ENCODE peak calls at places on chromosomes 11 and 22, in nine cellular contexts. A is IMR-90, P is osteoblast, L is stomach, M is spleen, O is aorta, U is heart right ventricle, N is tibial nerve, T is prostate gland. G is an unnamed sample.

GRCh38 chr11:73288873-73289707 is 17.0 kb downstream of the P2RY6 start:
- DNase-seq in A (peak; percentile 65), P (peak; percentile 97), L (peak; percentile 65), M (peak; percentile 95), O (peak; percentile 90), U (peak; percentile 70), N (peak; percentile 65), T (peak; percentile 40), G (peak; percentile 34)

GRCh38 chr11:101348786-101349185 is 219.2 kb upstream of the PGR start:
- DNase-seq in A (no peak), P (no peak), L (no peak), M (no peak), O (no peak), U (no peak), N (no peak), T (no peak), G (no peak)

GRCh38 chr22:44539467-44540063 is 41.5 kb upstream of the RTL6 start:
- DNase-seq in A (no peak), P (no peak), L (no peak), M (no peak), O (no peak), U (no peak), N (no peak), T (no peak), G (no peak)

GRCh38 chr11:102553835-102554282 is 23.3 kb upstream of the MMP7 start:
- DNase-seq in A (no peak), P (no peak), L (no peak), M (no peak), O (no peak), U (no peak), N (no peak), T (no peak), G (no peak)

GRCh38 chr11:134488913-134489312 is 76.9 kb upstream of the B3GAT1 start:
- DNase-seq in A (no peak), P (peak; percentile 66), L (no peak), M (no peak), O (peak; percentile 44), U (no peak), N (no peak), T (no peak), G (no peak)

GRCh38 chr11:118911113-118911879 is 14.4 kb downstream of the BCL9L start:
- DNase-seq in A (peak; percentile 52), P (peak; percentile 80), L (no peak), M (peak; percentile 80), O (peak; percentile 77), U (no peak), N (no peak), T (no peak), G (no peak)

GRCh38 chr11:123653997-123654565 is 343 bp downstream of the SCN3B start:
- DNase-seq in A (peak; percentile 34), P (peak; percentile 92), L (peak; percentile 32), M (peak; percentile 83), O (peak; percentile 81), U (peak; percentile 51), N (no peak), T (peak; percentile 21), G (no peak)

GRCh38 chr11:126874831-126875230 is 125.7 kb downstream of the KIRREL3 start:
- DNase-seq in A (no peak), P (no peak), L (no peak), M (no peak), O (no peak), U (no peak), N (no peak), T (no peak), G (no peak)

GRCh38 chr11:133913761-133914160 is 43.0 kb downstream of the IGSF9B start:
- DNase-seq in A (no peak), P (no peak), L (no peak), M (no peak), O (no peak), U (no peak), N (no peak), T (no peak), G (no peak)

GRCh38 chr11:69447786-69448185 is 33.7 kb upstream of the LINC01488 start:
- DNase-seq in A (no peak), P (peak; percentile 86), L (peak; percentile 53), M (peak; percentile 66), O (peak; percentile 55), U (no peak), N (no peak), T (peak; percentile 63), G (no peak)

GRCh38 chr11:11600288-11600687 is 21.5 kb downstream of the GALNT18 start:
- DNase-seq in A (no peak), P (no peak), L (no peak), M (no peak), O (no peak), U (no peak), N (no peak), T (no peak), G (no peak)

GRCh38 chr11:44266056-44266780 is 43.7 kb downstream of the ALX4 start:
- DNase-seq in A (no peak), P (no peak), L (no peak), M (peak; percentile 70), O (no peak), U (no peak), N (no peak), T (no peak), G (no peak)

GRCh38 chr11:128207861-128208321 is 379.5 kb downstream of the ETS1 start:
- DNase-seq in A (peak; percentile 91), P (peak; percentile 41), L (no peak), M (no peak), O (no peak), U (no peak), N (no peak), T (no peak), G (no peak)

GRCh38 chr11:108340958-108341357 is 118.1 kb downstream of the ATM start:
- DNase-seq in A (no peak), P (no peak), L (no peak), M (no peak), O (no peak), U (no peak), N (no peak), T (peak; percentile 8), G (no peak)

GRCh38 chr22:29117799-29118477 is 45.1 kb downstream of the KREMEN1 start:
- DNase-seq in A (peak; percentile 24), P (no peak), L (no peak), M (no peak), O (no peak), U (no peak), N (no peak), T (no peak), G (no peak)

GRCh38 chr11:28964811-28965210 is 856.6 kb downstream of the METTL15 start:
- DNase-seq in A (peak; percentile 66), P (peak; percentile 13), L (no peak), M (no peak), O (no peak), U (no peak), N (no peak), T (no peak), G (no peak)

GRCh38 chr22:19832476-19833108 is 22.1 kb downstream of the GNB1L start:
- DNase-seq in A (no peak), P (peak; percentile 41), L (peak; percentile 9), M (no peak), O (no peak), U (no peak), N (no peak), T (no peak), G (no peak)

DNA sequence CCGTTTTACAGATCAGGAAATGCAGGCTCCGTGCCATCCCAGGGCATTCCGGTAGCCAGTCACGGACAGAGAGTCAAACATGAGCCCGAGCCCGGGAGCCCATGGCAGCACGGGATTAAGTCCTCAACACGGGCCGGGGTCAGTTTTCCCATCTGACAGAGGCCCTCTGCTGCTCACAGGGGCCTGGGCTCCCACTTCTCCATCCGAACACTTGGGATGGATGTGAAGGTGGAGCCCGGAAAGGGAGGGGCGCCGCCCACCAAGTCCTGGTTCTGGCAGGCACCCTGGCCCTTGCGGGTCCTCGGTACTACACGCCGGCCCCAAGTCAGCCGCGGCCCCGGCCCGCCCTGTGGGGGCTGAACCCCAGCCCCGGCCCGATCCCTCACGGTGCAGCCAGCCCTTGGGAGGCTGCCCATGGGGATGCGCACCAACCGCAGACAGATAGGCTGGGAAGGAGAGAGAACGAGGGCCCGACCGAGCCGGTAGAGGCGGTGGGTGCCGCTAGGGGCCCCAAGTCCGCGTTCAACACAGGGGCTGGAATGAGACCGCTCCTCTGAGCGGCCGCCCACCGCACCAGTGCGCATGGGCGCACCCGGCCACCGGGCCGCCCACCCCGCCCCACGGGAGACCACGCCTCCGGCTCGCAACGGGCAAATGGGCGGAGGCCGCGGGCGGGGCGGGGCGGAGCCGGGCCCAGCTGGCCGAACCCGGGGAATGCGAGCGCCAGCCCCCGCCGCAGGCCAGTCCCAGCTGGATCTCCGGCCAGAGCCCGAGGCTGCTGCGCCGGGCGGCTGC is at the start of gene CAPN5:
- DNase-seq in A (peak; percentile 92), P (peak; percentile 100), L (peak; percentile 94), M (peak; percentile 95), O (peak; percentile 98), U (peak; percentile 95), N (peak; percentile 83), T (peak; percentile 89), G (peak; percentile 86)
- H3K4me1 ChIP-seq in A (peaks cover 11% of the 10 kb centered on the region), P (peaks cover 14% of the 10 kb centered on the region), L (peaks cover 54% of the 10 kb centered on the region), M (no peaks in the 10 kb centered on the region), O (no peaks in the 10 kb centered on the region), U (peaks cover 14% of the 10 kb centered on the region), N (no peaks in the 10 kb centered on the region), T (peaks cover 3% of the 10 kb centered on the region), G (peaks cover 17% of the 10 kb centered on the region)

DNA sequence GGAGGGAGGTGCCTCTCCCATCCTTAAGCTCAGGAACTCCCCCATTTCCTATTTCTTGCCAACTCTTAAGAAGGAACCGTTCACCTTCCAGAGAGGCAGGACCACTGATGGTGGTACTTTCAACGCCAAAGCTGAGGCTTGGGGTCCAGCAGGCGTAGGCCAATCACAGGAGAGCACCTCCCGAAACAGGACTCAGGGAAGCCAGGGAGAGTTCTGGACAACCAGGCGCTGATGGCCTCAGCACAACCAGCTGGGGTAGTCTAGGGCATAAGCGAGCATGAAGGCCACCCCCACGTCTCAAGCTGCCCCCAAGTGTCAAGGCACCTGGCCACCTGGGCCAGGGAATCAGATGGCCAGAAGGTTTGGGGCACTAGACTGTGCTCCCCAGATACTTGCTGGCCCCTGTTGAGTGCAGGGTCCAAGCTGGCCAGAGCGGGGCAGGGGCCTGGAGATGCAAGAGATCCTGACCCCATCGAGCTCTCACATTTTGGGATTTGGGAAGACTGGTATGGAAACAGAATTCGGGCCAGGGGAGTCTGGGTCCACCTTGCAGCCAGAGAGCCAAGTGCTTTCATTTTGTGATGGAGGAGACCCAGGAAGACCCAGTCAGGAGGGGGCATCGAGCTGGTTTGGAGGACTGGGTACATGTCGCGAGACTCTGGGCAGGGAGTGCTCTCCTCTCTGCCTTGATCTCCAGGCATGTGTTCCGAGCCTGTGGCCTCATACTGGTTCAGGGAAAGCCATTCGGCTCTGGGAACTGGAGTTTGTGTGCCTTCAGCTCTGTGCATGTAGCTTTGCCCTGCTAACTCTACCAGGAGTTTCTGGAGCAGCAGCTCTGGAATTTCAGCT is 926 bp downstream of the CD6 start:
- DNase-seq in A (no peak), P (no peak), L (no peak), M (no peak), O (peak; percentile 51), U (no peak), N (no peak), T (no peak), G (no peak)
- H3K4me3 ChIP-seq in A (no peak overlapping the region), P (no peak overlapping the region), L (peak overlapping the region; percentile 26), M (peak overlapping the region; percentile 22), O (no peak overlapping the region), U (no peak overlapping the region), N (no peak overlapping the region), T (no peak overlapping the region), G (peak overlapping the region; percentile 92)

GRCh38 chr11:2687782-2688191 is 12.0 kb downstream of the KCNQ1OT1 start:
- DNase-seq in A (no peak), P (peak; percentile 59), L (no peak), M (peak; percentile 65), O (peak; percentile 64), U (no peak), N (no peak), T (no peak), G (no peak)
- H3K36me3 ChIP-seq in A (peaks cover 11% of the 10 kb centered on the region), P (peaks cover 20% of the 10 kb centered on the region), L (no peaks in the 10 kb centered on the region), M (peaks cover 14% of the 10 kb centered on the region), O (no peaks in the 10 kb centered on the region), U (no peaks in the 10 kb centered on the region), N (no peaks in the 10 kb centered on the region), T (no peaks in the 10 kb centered on the region), G (no peaks in the 10 kb centered on the region)

GRCh38 chr22:42301742-42302102 is 31.3 kb upstream of the TCF20 start:
- DNase-seq in A (no peak), P (no peak), L (no peak), M (no peak), O (no peak), U (no peak), N (no peak), T (no peak), G (no peak)
- H3K4me1 ChIP-seq in A (peaks cover 2% of the 10 kb centered on the region), P (no peaks in the 10 kb centered on the region), L (peaks cover 41% of the 10 kb centered on the region), M (peaks cover 27% of the 10 kb centered on the region), O (no peaks in the 10 kb centered on the region), U (peaks cover 8% of the 10 kb centered on the region), N (no peaks in the 10 kb centered on the region), T (peaks cover 2% of the 10 kb centered on the region), G (peaks cover 70% of the 10 kb centered on the region)

G was measured in CD4-positive, CD25-positive, alpha-beta regulatory T cell.